ENCODE peak calls at places on chromosomes 11 and 22, in five cellular contexts. I is NCI-H187 treated with DMSO at 0.1 percent for 48 hours, W is anterior cingulate cortex, A is posterior cingulate gyrus, C is aorta. N is an unnamed sample.

GRCh38 chr11:87778341-87778740 is 396.9 kb downstream of the RAB38 start:
- DNase-seq in I (no peak), W (no peak), A (no peak), C (no peak), N (no peak)

GRCh38 chr11:1260023-1260501 is 37.2 kb downstream of the MUC5B start:
- DNase-seq in I (no peak), W (no peak), A (no peak), C (no peak), N (no peak)

GRCh38 chr11:45145421-45146071 is 893 bp upstream of the PRDM11 start:
- DNase-seq in I (no peak), W (no peak), A (no peak), C (peak; percentile 83), N (peak; percentile 88)

GRCh38 chr11:116503216-116504160 is 269.3 kb downstream of the BUD13 start:
- DNase-seq in I (no peak), W (no peak), A (no peak), C (no peak), N (no peak)

GRCh38 chr22:39148024-39148726 is 4.3 kb downstream of the CBX7 start:
- DNase-seq in I (no peak), W (no peak), A (no peak), C (peak; percentile 67), N (no peak)

GRCh38 chr11:118653684-118654390 is 25.6 kb downstream of the TREH start:
- DNase-seq in I (no peak), W (no peak), A (no peak), C (peak; percentile 23), N (no peak)

GRCh38 chr11:134339756-134340155 is 8.0 kb downstream of the GLB1L2 start:
- DNase-seq in I (no peak), W (no peak), A (no peak), C (no peak), N (no peak)

GRCh38 chr22:38203090-38203810 is 1.5 kb downstream of the MAFF start:
- DNase-seq in I (no peak), W (no peak), A (no peak), C (no peak), N (no peak)

GRCh38 chr11:124739479-124740276 is at the start of gene NRGN:
- DNase-seq in I (peak; percentile 25), W (peak; percentile 58), A (peak; percentile 64), C (peak; percentile 98), N (peak; percentile 74)

GRCh38 chr11:12860827-12861226 is 148.3 kb upstream of the RASSF10 start:
- DNase-seq in I (no peak), W (no peak), A (no peak), C (no peak), N (no peak)

GRCh38 chr11:97893612-97894011 is 1127.1 kb upstream of the CNTN5 start:
- DNase-seq in I (no peak), W (no peak), A (no peak), C (no peak), N (no peak)

GRCh38 chr11:1401656-1402221 is 12.0 kb downstream of the BRSK2 start:
- DNase-seq in I (no peak), W (peak; percentile 49), A (peak; percentile 76), C (peak; percentile 94), N (no peak)

GRCh38 chr11:28346721-28347120 is 238.5 kb downstream of the METTL15 start:
- DNase-seq in I (no peak), W (no peak), A (no peak), C (no peak), N (no peak)

GRCh38 chr22:33652596-33652995 is 267.7 kb downstream of the LARGE1 start:
- DNase-seq in I (no peak), W (no peak), A (no peak), C (no peak), N (no peak)

GRCh38 chr11:89477175-89477574 is 14.0 kb downstream of the NOX4 start:
- DNase-seq in I (no peak), W (no peak), A (no peak), C (no peak), N (no peak)

GRCh38 chr11:84413547-84413946 is 1127.4 kb upstream of the CCDC90B start:
- DNase-seq in I (no peak), W (no peak), A (no peak), C (no peak), N (no peak)

GRCh38 chr11:7892751-7893356 is 38.2 kb downstream of the OR10A6 start:
- DNase-seq in I (no peak), W (no peak), A (no peak), C (no peak), N (no peak)

GRCh38 chr11:2802389-2803185 is 83.0 kb downstream of the CDKN1C start:
- DNase-seq in I (no peak), W (no peak), A (no peak), C (peak; percentile 59), N (no peak)

GRCh38 chr11:21785351-21785750 is 407.5 kb upstream of the ANO5 start:
- DNase-seq in I (no peak), W (no peak), A (no peak), C (no peak), N (no peak)

GRCh38 chr11:124799384-124800225 is 601 bp downstream of the MSANTD2 start:
- DNase-seq in I (no peak), W (no peak), A (no peak), C (peak; percentile 82), N (no peak)

GRCh38 chr11:108847288-108847687 is 182.4 kb downstream of the DDX10 start:
- DNase-seq in I (no peak), W (no peak), A (no peak), C (no peak), N (no peak)

GRCh38 chr11:74686792-74687191 is 44.4 kb downstream of the CHRDL2 start:
- DNase-seq in I (no peak), W (no peak), A (no peak), C (peak; percentile 63), N (no peak)

GRCh38 chr11:10474551-10474950 is 19.5 kb downstream of the AMPD3 start:
- DNase-seq in I (peak; percentile 52), W (no peak), A (peak; percentile 8), C (no peak), N (no peak)

GRCh38 chr22:30753701-30754100 is 59.0 kb downstream of the OSBP2 start:
- DNase-seq in I (no peak), W (no peak), A (no peak), C (no peak), N (no peak)

GRCh38 chr11:67439321-67440228 is 2.1 kb upstream of the PTPRCAP start:
- DNase-seq in I (no peak), W (no peak), A (no peak), C (peak; percentile 82), N (no peak)

GRCh38 chr11:74783241-74783871 is 34.7 kb downstream of the RNF169 start:
- DNase-seq in I (no peak), W (no peak), A (no peak), C (no peak), N (no peak)

GRCh38 chr11:45180158-45180887 is 33.9 kb downstream of the PRDM11 start:
- DNase-seq in I (no peak), W (no peak), A (no peak), C (peak; percentile 86), N (no peak)

GRCh38 chr11:118126082-118126838 is 26.4 kb downstream of the SCN4B start:
- DNase-seq in I (no peak), W (no peak), A (no peak), C (no peak), N (no peak)

GRCh38 chr11:73249858-73250773 is 22.0 kb upstream of the P2RY6 start:
- DNase-seq in I (no peak), W (no peak), A (no peak), C (peak; percentile 45), N (no peak)

GRCh38 chr11:101914349-101914736 is 467 bp upstream of the CEP126 start:
- DNase-seq in I (no peak), W (no peak), A (no peak), C (no peak), N (no peak)

GRCh38 chr22:33883961-33884808 is 36.1 kb downstream of the LARGE1 start:
- DNase-seq in I (no peak), W (no peak), A (no peak), C (no peak), N (no peak)

N was measured in iPS DF 6.9.